ENCODE peak calls at places on chromosomes 11 and 22, in seven cellular contexts. E is A549; Y is CD8-positive, alpha-beta memory T cell; U is tibial artery; P is heart left ventricle; D is substantia nigra; V is SJSA1. Q is an unnamed sample.

GRCh38 chr11:134414772-134415765 is 3.0 kb upstream of the B3GAT1 start:
- DNase-seq in E (no peak), Y (no peak), U (no peak), P (no peak), D (no peak), V (no peak), Q (no peak)

GRCh38 chr11:17686185-17686980 is 33.0 kb upstream of the MYOD1 start:
- DNase-seq in E (no peak), Y (no peak), U (no peak), P (no peak), D (no peak), V (no peak), Q (no peak)

GRCh38 chr22:39514373-39514973 is 5.9 kb upstream of the ATF4 start:
- DNase-seq in E (peak), Y (no peak), U (peak), P (no peak), D (no peak), V (peak), Q (no peak)

GRCh38 chr11:11849127-11849746 is 7.5 kb downstream of the USP47 start:
- DNase-seq in E (peak), Y (peak), U (peak), P (peak), D (no peak), V (peak), Q (peak)

GRCh38 chr11:67645521-67646457 is 4.7 kb downstream of the ACY3 start:
- DNase-seq in E (no peak), Y (no peak), U (no peak), P (no peak), D (no peak), V (no peak), Q (no peak)

GRCh38 chr11:1486054-1486825 is at the start of gene MOB2:
- DNase-seq in E (no peak), Y (no peak), U (peak), P (no peak), D (no peak), V (peak), Q (peak)

GRCh38 chr11:83174008-83174407 is 17.1 kb downstream of the PCF11 start:
- DNase-seq in E (no peak), Y (no peak), U (no peak), P (no peak), D (no peak), V (no peak), Q (no peak)

GRCh38 chr22:20315337-20316216 is 4.3 kb downstream of the DGCR6L start:
- DNase-seq in E (no peak), Y (no peak), U (no peak), P (no peak), D (no peak), V (no peak), Q (no peak)

GRCh38 chr22:46443850-46444389 is 93.5 kb downstream of the CELSR1 start:
- DNase-seq in E (no peak), Y (no peak), U (no peak), P (no peak), D (no peak), V (no peak), Q (no peak)
- H3K27ac ChIP-seq in E (peak), Y (no peak), U (no peak), P (no peak), D (no peak), V (no peak), Q (no peak)

GRCh38 chr11:46668480-46669085 is 31.8 kb downstream of the ARHGAP1 start:
- DNase-seq in E (no peak), Y (no peak), U (peak), P (no peak), D (no peak), V (no peak), Q (no peak)
- H3K27ac ChIP-seq in E (no peak), Y (no peak), U (no peak), P (no peak), D (peak), V (no peak), Q (no peak)

GRCh38 chr11:73193251-73194033 is 24.6 kb upstream of the P2RY2 start:
- DNase-seq in E (no peak), Y (no peak), U (no peak), P (no peak), D (no peak), V (no peak), Q (no peak)
- H3K27ac ChIP-seq in E (peak), Y (no peak), U (no peak), P (no peak), D (no peak), V (no peak), Q (no peak)

DNA sequence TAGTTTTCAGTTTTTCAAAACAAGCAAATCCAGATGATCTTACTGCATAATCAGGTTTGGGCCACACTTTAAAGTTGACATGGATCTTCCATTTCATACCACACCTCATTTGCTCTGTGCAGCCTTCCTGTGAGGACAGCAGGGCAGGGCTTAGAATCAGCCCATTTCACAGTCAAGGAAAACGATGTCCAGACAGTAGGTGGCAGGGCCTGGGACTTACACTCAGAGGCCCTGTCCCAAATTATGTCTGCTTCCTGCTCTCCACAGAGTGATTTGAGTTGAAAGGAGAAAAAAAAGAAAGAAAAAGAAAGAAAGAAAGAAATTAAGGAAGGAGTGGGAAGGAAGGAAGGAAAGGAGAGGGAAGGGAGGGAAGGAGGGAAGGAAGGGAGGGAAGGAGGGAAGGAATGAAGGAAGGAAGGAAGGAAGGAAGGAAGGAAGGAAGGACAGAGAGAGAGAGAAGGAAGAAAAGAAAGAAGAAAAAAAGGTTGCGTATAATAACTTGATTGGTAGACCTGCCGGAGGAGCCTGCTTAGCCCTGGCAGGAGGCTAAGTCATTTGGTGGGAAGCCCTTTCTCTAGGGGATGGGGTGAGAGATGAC is 23.6 kb downstream of the TSKU start:
- DNase-seq in E (no peak), Y (no peak), U (no peak), P (no peak), D (no peak), V (no peak), Q (no peak)
- H3K27ac ChIP-seq in E (peak), Y (no peak), U (peak), P (no peak), D (no peak), V (no peak), Q (no peak)

DNA sequence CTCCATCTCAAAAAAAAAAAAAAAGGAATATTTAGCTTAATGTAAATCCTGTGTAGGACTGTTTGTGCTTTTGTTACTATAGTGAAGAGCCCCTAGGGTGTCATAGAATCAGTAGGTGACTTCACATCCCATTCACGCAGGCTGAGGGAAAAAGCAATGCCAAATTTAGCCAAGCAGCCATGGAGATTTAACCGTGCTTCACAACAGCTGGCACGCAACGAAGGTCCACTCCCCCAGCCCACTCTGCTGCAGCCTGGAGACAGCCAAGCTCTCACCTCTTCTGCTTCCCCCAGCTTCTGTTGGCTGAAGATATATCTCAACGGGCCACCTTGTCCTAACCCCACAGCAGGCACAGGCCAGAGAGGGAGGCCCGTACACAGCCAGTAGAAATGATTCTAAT is 78.8 kb upstream of the BID start:
- DNase-seq in E (no peak), Y (no peak), U (no peak), P (peak), D (no peak), V (no peak), Q (no peak)
- H3K27ac ChIP-seq in E (no peak), Y (no peak), U (peak), P (peak), D (no peak), V (no peak), Q (no peak)

GRCh38 chr11:78371221-78371899 is 46.3 kb downstream of the GAB2 start:
- DNase-seq in E (no peak), Y (no peak), U (no peak), P (no peak), D (no peak), V (no peak), Q (no peak)
- H3K27ac ChIP-seq in E (no peak), Y (no peak), U (peak), P (peak), D (peak), V (no peak), Q (no peak)